ENCODE peak calls at places on chromosomes 5 and 9, in eight cellular contexts. K, H, M, X, V, F, O and U are unnamed samples. For H3K9me3, the result is how much of the 10 kb centered on the place peaks cover.

GRCh38 chr9:35374436-35374835 is 115.5 kb upstream of the RUSC2 start:
- DNase-seq in K (no peak), H (no peak), M (no peak), X (no peak), V (no peak), F (no peak), O (no peak), U (no peak)

GRCh38 chr5:10441992-10442435 is 335 bp downstream of the ROPN1L start:
- DNase-seq in K (no peak), H (no peak), M (no peak), X (no peak), V (no peak), F (no peak), O (no peak), U (no peak)

GRCh38 chr9:33458444-33458843 is 11.1 kb upstream of the AQP3 start:
- DNase-seq in K (no peak), H (no peak), M (no peak), X (no peak), V (peak), F (no peak), O (no peak), U (peak)

GRCh38 chr5:150391064-150391834 is 21.5 kb downstream of the CD74 start:
- DNase-seq in K (no peak), H (no peak), M (no peak), X (no peak), V (no peak), F (no peak), O (no peak), U (no peak)

GRCh38 chr9:129932303-129933151 is 97.3 kb downstream of the USP20 start:
- DNase-seq in K (peak), H (no peak), M (no peak), X (peak), V (no peak), F (no peak), O (no peak), U (no peak)

GRCh38 chr5:126917918-126918623 is 112.3 kb downstream of the MARCHF3 start:
- DNase-seq in K (peak), H (peak), M (no peak), X (peak), V (peak), F (no peak), O (peak), U (no peak)

GRCh38 chr5:58156977-58157701 is 302.7 kb downstream of the PLK2 start:
- DNase-seq in K (peak), H (no peak), M (no peak), X (peak), V (no peak), F (peak), O (no peak), U (no peak)

GRCh38 chr9:19577411-19577810 is 168.6 kb downstream of the ACER2 start:
- DNase-seq in K (no peak), H (no peak), M (no peak), X (no peak), V (no peak), F (no peak), O (no peak), U (no peak)

GRCh38 chr9:2157277-2158105 is 142.3 kb downstream of the SMARCA2 start:
- DNase-seq in K (peak), H (peak), M (peak), X (peak), V (peak), F (peak), O (peak), U (no peak)

GRCh38 chr9:123866497-123866896 is 63.4 kb downstream of the DENND1A start:
- DNase-seq in K (no peak), H (no peak), M (no peak), X (no peak), V (peak), F (no peak), O (no peak), U (no peak)

GRCh38 chr5:7396169-7397004 is 449 bp downstream of the ADCY2 start:
- DNase-seq in K (peak), H (no peak), M (no peak), X (peak), V (peak), F (no peak), O (no peak), U (no peak)

GRCh38 chr5:7397005-7397546 is 1.1 kb downstream of the ADCY2 start:
- DNase-seq in K (no peak), H (no peak), M (no peak), X (no peak), V (peak), F (no peak), O (no peak), U (no peak)

GRCh38 chr5:7393921-7394799 is 1.8 kb upstream of the ADCY2 start:
- DNase-seq in K (no peak), H (no peak), M (no peak), X (no peak), V (no peak), F (no peak), O (no peak), U (no peak)

GRCh38 chr5:7394889-7395431 is 978 bp upstream of the ADCY2 start:
- DNase-seq in K (peak), H (no peak), M (no peak), X (peak), V (no peak), F (no peak), O (no peak), U (no peak)

GRCh38 chr5:7395432-7396168 is at the start of gene ADCY2:
- DNase-seq in K (no peak), H (no peak), M (no peak), X (peak), V (no peak), F (no peak), O (no peak), U (no peak)
- H3K9me3 ChIP-seq in K (under half), H (under half), M (under half), X (under half), V (under half), F (under half), O (under half), U (under half)

GRCh38 chr5:12217039-12217438 is 312.8 kb upstream of the CTNND2 start:
- DNase-seq in K (peak), H (no peak), M (no peak), X (no peak), V (no peak), F (no peak), O (no peak), U (no peak)
- H3K9me3 ChIP-seq in K (under half), H (under half), M (under half), X (under half), V (under half), F (under half), O (under half), U (under half)

GRCh38 chr9:14653511-14653910 is 39.7 kb downstream of the ZDHHC21 start:
- DNase-seq in K (no peak), H (no peak), M (no peak), X (no peak), V (no peak), F (no peak), O (no peak), U (no peak)
- H3K9me3 ChIP-seq in K (under half), H (under half), M (under half), X (under half), V (under half), F (under half), O (under half), U (under half)

GRCh38 chr5:12730354-12730753 is 826.1 kb upstream of the CTNND2 start:
- DNase-seq in K (no peak), H (no peak), M (no peak), X (no peak), V (no peak), F (no peak), O (no peak), U (no peak)
- H3K9me3 ChIP-seq in K (under half), H (under half), M (under half), X (under half), V (under half), F (under half), O (under half), U (under half)

DNA sequence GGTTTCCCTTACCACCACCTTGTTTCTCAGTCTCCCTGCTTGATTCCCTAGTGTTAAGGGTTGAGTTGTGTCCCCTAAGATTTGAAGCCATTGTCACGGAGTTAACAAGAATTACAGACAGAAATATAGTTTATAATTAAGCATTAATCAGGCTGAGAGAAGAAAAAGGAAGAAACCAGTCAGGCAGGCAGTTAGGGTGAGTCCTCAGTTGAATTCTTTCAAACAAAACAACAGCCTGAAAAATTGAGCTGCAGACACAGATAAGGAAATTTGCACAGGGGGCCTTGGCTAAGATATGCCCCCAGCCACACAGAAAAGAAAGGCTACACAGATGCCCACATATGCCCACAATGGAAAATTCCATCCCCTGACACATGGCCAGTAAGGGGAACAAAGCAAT is 111.7 kb upstream of the RAI14 start:
- DNase-seq in K (no peak), H (no peak), M (no peak), X (no peak), V (no peak), F (no peak), O (no peak), U (no peak)
- H3K9me3 ChIP-seq in K (under half), H (under half), M (under half), X (under half), V (under half), F (under half), O (under half), U (under half)

GRCh38 chr5:19099195-19099594 is 888.8 kb downstream of the CDH18 start:
- DNase-seq in K (no peak), H (no peak), M (no peak), X (no peak), V (no peak), F (no peak), O (no peak), U (no peak)

DNA sequence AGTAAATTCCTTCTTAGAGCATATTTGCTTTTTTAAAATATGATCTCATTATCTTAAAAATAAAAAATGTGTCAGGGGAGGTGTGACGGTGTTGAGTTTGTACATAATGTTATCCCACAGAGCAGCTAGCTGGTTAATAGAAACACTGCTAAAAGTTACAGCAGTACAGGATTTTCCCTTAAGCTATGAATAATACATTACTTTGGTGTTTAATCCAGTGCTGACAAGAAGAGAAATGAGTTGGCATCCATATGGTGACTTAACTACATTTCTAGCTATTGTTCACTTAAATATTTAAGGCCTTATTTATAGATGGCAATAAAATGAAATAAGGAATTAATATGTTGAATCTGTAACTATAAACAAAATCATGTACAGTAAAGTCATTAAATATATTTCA is 883.0 kb downstream of the CDH18 start:
- DNase-seq in K (no peak), H (no peak), M (no peak), X (no peak), V (no peak), F (no peak), O (no peak), U (no peak)
- H3K9me3 ChIP-seq in K (under half), H (under half), M (under half), X (under half), V (under half), F (under half), O (under half), U (under half)

DNA sequence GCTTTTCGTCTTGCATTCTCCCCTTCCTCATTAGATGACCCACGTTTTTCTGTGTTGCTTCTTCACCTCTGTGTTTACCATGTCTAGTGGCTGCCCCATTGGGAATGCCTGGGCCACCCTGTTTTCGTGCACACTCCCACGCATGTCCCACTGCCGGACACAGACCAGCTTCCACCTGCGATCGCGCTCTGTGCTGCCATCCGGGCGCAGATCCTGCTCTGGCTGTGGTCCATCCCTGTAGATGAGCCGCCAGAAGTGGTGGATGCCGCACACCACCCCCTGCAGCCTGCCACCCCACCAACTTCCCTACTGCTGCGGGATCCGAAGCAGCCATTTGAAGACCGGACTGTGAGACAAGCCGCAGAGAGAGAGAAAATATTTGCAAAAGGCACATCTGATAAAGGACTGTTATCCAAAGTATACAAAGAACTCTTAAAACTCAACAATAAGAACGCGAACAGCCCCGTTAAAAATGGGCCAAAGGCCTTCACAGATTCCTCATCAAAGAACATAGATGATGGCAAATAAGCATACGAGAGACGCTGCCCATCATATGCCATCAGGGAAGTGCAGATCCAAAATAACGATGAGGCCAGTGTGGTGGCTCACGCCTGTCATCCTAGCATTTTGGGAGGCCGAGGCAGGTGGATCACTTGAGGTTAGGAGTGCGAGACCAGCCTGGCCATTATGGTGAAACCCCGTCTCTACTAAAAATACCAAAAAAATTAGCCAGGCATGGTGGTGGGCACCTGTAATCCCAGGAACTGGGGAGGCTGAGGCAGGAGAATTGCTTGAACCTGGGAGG is 163.7 kb downstream of the COL23A1 start:
- DNase-seq in K (no peak), H (no peak), M (no peak), X (peak), V (no peak), F (no peak), O (peak), U (no peak)
- H3K9me3 ChIP-seq in K (under half), H (under half), M (under half), X (under half), V (under half), F (under half), O (under half), U (under half)

GRCh38 chr5:141434006-141434405 is 3.7 kb downstream of the PCDHGA12 start:
- DNase-seq in K (no peak), H (no peak), M (no peak), X (no peak), V (no peak), F (no peak), O (no peak), U (no peak)
- H3K9me3 ChIP-seq in K (under half), H (half or more), M (under half), X (under half), V (under half), F (half or more), O (half or more), U (under half)